ENCODE peak calls at places on chromosome 15, in nine cellular contexts. C is cardiac fibroblast, U is PC-3, R is fibroblast of mammary gland, Z is OCI-LY7, B is lower leg skin, M is stomach, D is GM23338, X is heart right ventricle. E is an unnamed sample.

GRCh38 chr15:65368646-65369045 is 9.2 kb downstream of the IGDCC3 start:
- DNase-seq in B (no peak), M (no peak), X (no peak), C (no peak), U (no peak), Z (no peak), D (peak; percentile 28), R (no peak), E (no peak)

GRCh38 chr15:32029409-32029861 is 880 bp upstream of the CHRNA7 start:
- DNase-seq in U (no peak), R (no peak), M (peak; percentile 35), Z (no peak), B (no peak), D (peak; percentile 75), C (no peak), X (no peak), E (no peak)

GRCh38 chr15:84653910-84654688 is at the start of gene WDR73:
- DNase-seq in C (peak; percentile 96), M (peak; percentile 97), D (peak; percentile 97), U (peak; percentile 93), Z (peak; percentile 97), X (peak; percentile 98), B (peak; percentile 95), R (peak; percentile 90), E (peak; percentile 92)

GRCh38 chr15:62275818-62276217 is 110.7 kb upstream of the C2CD4B start:
- DNase-seq in X (no peak), C (no peak), U (no peak), M (no peak), D (no peak), Z (no peak), B (no peak), R (no peak), E (no peak)

GRCh38 chr15:52349062-52349700 is 53.6 kb upstream of the MYO5C start:
- DNase-seq in R (no peak), Z (no peak), D (no peak), U (no peak), X (no peak), C (peak; percentile 47), M (no peak), B (no peak), E (peak; percentile 47)

GRCh38 chr15:41559489-41560177 is 621 bp downstream of the TYRO3 start:
- DNase-seq in X (no peak), M (no peak), R (no peak), C (no peak), B (no peak), D (no peak), Z (no peak), U (peak; percentile 11), E (no peak)

GRCh38 chr15:85754993-85755392 is 39.7 kb downstream of the KLHL25 start:
- DNase-seq in M (no peak), B (no peak), R (no peak), U (no peak), Z (no peak), C (peak; percentile 52), D (no peak), X (peak; percentile 63), E (no peak)

GRCh38 chr15:73988075-73988969 is 3.8 kb downstream of the STOML1 start:
- DNase-seq in B (no peak), Z (no peak), X (no peak), D (no peak), C (no peak), R (peak; percentile 31), U (peak; percentile 42), M (no peak), E (peak; percentile 40)

DNA sequence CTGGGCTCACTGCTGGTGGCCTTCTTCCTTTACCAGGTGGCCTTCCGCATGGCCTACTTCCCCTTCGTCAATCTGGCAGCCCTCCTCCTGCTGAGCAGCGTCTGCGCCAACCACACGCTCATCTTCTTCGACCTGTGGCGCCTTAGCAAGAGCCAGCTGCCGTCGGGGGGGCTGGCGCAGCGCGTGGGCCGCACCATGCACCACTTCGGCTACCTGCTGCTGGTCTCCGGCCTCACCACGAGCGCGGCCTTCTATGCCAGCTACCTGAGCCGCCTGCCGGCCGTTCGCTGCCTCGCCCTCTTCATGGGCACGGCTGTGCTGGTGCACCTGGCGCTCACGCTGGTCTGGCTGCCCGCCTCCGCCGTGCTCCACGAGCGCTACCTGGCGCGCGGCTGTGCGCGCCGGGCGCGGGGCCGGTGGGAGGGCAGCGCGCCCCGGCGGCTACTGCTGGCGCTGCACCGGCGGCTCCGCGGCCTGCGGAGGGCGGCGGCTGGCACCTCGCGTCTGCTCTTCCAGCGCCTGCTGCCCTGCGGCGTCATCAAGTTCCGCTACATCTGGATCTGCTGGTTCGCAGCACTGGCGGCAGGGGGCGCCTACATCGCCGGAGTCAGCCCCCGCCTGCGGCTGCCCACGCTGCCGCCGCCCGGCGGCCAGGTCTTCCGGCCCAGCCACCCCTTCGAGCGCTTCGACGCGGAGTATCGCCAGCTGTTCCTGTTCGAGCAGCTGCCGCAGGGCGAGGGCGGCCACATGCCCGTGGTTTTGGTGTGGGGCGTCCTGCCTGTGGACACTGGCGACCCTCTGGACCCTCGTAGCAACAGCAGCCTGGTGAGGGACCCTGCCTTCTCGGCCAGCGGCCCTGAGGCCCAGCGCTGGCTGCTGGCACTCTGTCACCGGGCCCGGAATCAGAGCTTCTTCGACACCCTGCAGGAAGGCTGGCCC is 9.9 kb downstream of the DISP2 start:
- DNase-seq in X (peak; percentile 79), R (peak; percentile 81), M (peak; percentile 93), D (peak; percentile 96), C (peak; percentile 93), U (peak; percentile 88), Z (peak; percentile 90), B (peak; percentile 73), E (peak; percentile 72)
- H3K4me3 ChIP-seq in X (peak overlapping the region; percentile 49), R (no peak overlapping the region), M (peak overlapping the region; percentile 39), D (peak overlapping the region; percentile 51), C (peak overlapping the region; percentile 6), U (peak overlapping the region; percentile 37), Z (peak overlapping the region; percentile 60), B (no peak overlapping the region), E (peak overlapping the region; percentile 33)

GRCh38 chr15:68252925-68253534 is 23.5 kb upstream of the CLN6 start:
- DNase-seq in R (peak; percentile 87), B (no peak), M (peak; percentile 37), Z (peak; percentile 85), C (peak; percentile 89), U (peak; percentile 87), X (peak; percentile 48), D (peak; percentile 92), E (peak; percentile 74)

GRCh38 chr15:68261241-68261640 is 16.3 kb upstream of the FEM1B start:
- DNase-seq in R (no peak), B (no peak), M (no peak), Z (no peak), C (no peak), X (no peak), U (no peak), D (no peak), E (no peak)

GRCh38 chr15:68258684-68259083 is 18.9 kb upstream of the FEM1B start:
- DNase-seq in C (no peak), X (no peak), U (no peak), Z (no peak), M (no peak), D (no peak), B (peak; percentile 48), R (no peak), E (no peak)

GRCh38 chr15:68259883-68260282 is 17.7 kb upstream of the FEM1B start:
- DNase-seq in M (no peak), D (no peak), U (no peak), Z (no peak), R (no peak), C (no peak), B (no peak), X (no peak), E (no peak)

DNA sequence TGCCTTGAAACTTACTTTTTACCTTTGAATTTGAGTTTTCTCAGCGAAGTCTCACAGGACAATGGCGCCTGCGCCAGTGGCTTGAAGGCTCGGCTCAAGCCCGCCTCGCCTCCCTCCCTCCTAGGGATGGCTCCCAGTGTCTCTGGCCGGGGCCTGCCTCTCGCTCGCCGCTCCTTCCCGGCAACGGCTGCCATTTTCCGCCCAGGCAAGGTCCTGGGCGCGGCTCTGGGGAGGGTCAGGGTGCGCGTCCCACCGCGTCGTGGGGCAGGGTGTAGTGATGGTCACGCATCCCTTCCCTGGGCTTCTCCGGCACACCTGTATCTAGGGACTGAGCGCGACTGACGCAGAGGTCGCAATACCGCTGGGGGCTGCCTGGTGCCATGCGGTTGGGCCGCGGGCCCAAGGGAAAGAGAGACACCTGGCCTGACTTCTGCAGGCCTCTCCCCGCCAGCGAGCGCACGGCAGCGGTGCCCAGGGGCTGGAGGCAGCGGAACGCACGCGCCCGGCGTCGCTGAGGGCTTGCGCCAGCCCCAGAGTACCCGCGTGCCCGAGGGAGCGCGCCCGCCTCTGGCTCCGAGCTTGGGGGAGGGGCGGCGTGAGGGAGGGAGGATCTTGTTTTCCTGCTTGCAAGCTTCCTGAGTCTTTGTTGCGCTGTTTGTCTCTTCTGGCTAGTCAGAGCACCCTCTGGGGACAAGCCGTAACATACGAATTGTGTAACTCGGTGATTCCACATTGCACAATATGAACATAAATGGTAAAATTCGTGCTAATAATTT is 20.7 kb upstream of the FEM1B start:
- DNase-seq in U (peak; percentile 81), Z (peak; percentile 52), M (peak; percentile 79), B (peak; percentile 93), C (peak; percentile 96), D (peak; percentile 95), R (peak; percentile 95), X (peak; percentile 89), E (peak; percentile 62)
- H3K4me3 ChIP-seq in U (peak overlapping the region; percentile 57), Z (peak overlapping the region; percentile 46), M (peak overlapping the region; percentile 56), B (peak overlapping the region; percentile 22), C (peak overlapping the region; percentile 50), D (peak overlapping the region; percentile 63), R (peak overlapping the region; percentile 61), X (peak overlapping the region; percentile 63), E (peak overlapping the region; percentile 68)

GRCh38 chr15:25768271-25768670 is 94.9 kb downstream of the ATP10A start:
- DNase-seq in C (no peak), R (no peak), Z (no peak), M (no peak), D (no peak), B (no peak), X (no peak), U (no peak), E (no peak)

GRCh38 chr15:25772500-25772899 is 90.6 kb downstream of the ATP10A start:
- DNase-seq in R (no peak), B (no peak), Z (no peak), U (no peak), D (no peak), C (no peak), X (no peak), M (no peak), E (no peak)

GRCh38 chr15:25767356-25768151 is 95.6 kb downstream of the ATP10A start:
- DNase-seq in Z (no peak), X (no peak), M (no peak), C (no peak), D (no peak), U (no peak), R (no peak), B (no peak), E (no peak)

GRCh38 chr15:25770618-25771369 is 92.3 kb downstream of the ATP10A start:
- DNase-seq in Z (no peak), B (no peak), M (no peak), R (no peak), D (no peak), C (no peak), X (no peak), U (no peak), E (no peak)

GRCh38 chr15:25770031-25770430 is 93.1 kb downstream of the ATP10A start:
- DNase-seq in D (no peak), X (no peak), B (no peak), M (no peak), C (no peak), Z (no peak), U (no peak), R (no peak), E (no peak)
- H3K4me3 ChIP-seq in D (no peak overlapping the region), X (no peak overlapping the region), B (no peak overlapping the region), M (no peak overlapping the region), C (no peak overlapping the region), Z (no peak overlapping the region), U (no peak overlapping the region), R (no peak overlapping the region), E (no peak overlapping the region)

GRCh38 chr15:90482124-90483011 is 47.4 kb upstream of the CRTC3 start:
- DNase-seq in R (peak; percentile 68), Z (peak; percentile 60), B (no peak), D (peak; percentile 67), C (peak; percentile 82), U (peak; percentile 71), M (peak; percentile 53), X (peak; percentile 50), E (peak; percentile 44)

GRCh38 chr15:90483012-90483307 is 46.8 kb upstream of the CRTC3 start:
- DNase-seq in U (no peak), R (no peak), C (no peak), D (no peak), M (no peak), X (no peak), B (no peak), Z (no peak), E (no peak)

GRCh38 chr15:90479656-90480055 is 50.1 kb upstream of the CRTC3 start:
- DNase-seq in M (peak; percentile 34), X (no peak), B (no peak), R (no peak), Z (no peak), C (no peak), U (peak; percentile 96), D (no peak), E (peak; percentile 27)

GRCh38 chr15:90481023-90481422 is 48.7 kb upstream of the CRTC3 start:
- DNase-seq in R (no peak), X (no peak), B (no peak), C (no peak), Z (peak; percentile 36), U (no peak), M (no peak), D (no peak), E (no peak)

DNA sequence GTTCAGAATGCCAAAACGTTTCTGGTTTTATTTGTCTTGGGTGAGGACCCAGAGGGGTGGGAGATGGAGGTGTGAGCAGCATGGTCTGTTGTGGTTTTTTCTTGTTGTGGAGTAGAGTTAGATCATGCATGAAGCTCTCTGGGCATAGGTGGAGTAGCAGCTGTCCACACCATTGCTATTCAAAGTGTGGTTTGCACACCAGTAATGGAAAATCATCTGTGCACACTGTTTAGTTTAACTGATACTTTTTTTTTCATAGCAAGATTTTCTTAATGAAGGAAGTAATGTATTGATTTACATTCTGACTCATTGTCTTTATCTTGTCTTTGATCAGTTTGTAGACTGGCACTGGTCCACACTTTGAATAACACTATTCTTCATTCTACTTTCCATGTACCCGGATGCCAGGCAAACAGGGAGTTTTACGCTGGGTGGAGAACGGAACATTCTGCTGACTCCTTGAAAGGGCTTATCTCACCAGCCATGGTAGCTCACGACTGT is 50.7 kb upstream of the CRTC3 start:
- DNase-seq in D (no peak), R (no peak), C (no peak), B (no peak), X (no peak), Z (peak; percentile 72), M (peak; percentile 48), U (peak; percentile 91), E (no peak)
- H3K4me3 ChIP-seq in D (no peak overlapping the region), R (no peak overlapping the region), C (no peak overlapping the region), B (no peak overlapping the region), X (no peak overlapping the region), Z (no peak overlapping the region), M (no peak overlapping the region), U (peak overlapping the region; percentile 30), E (no peak overlapping the region)

E was measured in brain microvascular endothelial cell.